ENCODE peak calls at places on chromosomes 13 and 19, in six cellular contexts. L, F, Z, V, U and H are unnamed samples.
A peak's percentile ranks its signal among the peaks of the same experiment; 100 is the strongest.

GRCh38 chr13:111204438-111205177 is 89.5 kb downstream of the ARHGEF7 start:
- DNase-seq in L (no peak), F (peak; percentile 50), Z (peak; percentile 75), V (no peak), U (no peak), H (no peak)

GRCh38 chr13:44932850-44933251 is 56.4 kb downstream of the NUFIP1 start:
- DNase-seq in L (peak; percentile 31), F (no peak), Z (no peak), V (no peak), U (no peak), H (no peak)

GRCh38 chr13:36130168-36130541 is 1.0 kb downstream of the DCLK1 start:
- DNase-seq in L (no peak), F (no peak), Z (no peak), V (no peak), U (no peak), H (no peak)

GRCh38 chr13:31073859-31074718 is 87.6 kb downstream of the HSPH1 start:
- DNase-seq in L (no peak), F (no peak), Z (no peak), V (no peak), U (no peak), H (peak; percentile 95)

GRCh38 chr13:50893211-50893852 is 16.3 kb upstream of the RNASEH2B start:
- DNase-seq in L (no peak), F (no peak), Z (no peak), V (no peak), U (peak; percentile 20), H (peak; percentile 89)

GRCh38 chr19:7358102-7358597 is 9.4 kb downstream of the ARHGEF18 start:
- DNase-seq in L (no peak), F (no peak), Z (no peak), V (no peak), U (no peak), H (no peak)

GRCh38 chr13:94933230-94933751 is 220.9 kb upstream of the SOX21 start:
- DNase-seq in L (no peak), F (no peak), Z (no peak), V (no peak), U (no peak), H (no peak)

GRCh38 chr13:69199664-69200063 is 908.0 kb upstream of the ATXN8OS start:
- DNase-seq in L (no peak), F (no peak), Z (no peak), V (no peak), U (no peak), H (no peak)

GRCh38 chr19:57803265-57803593 is 11.5 kb downstream of the ZNF552 start:
- DNase-seq in L (no peak), F (no peak), Z (no peak), V (no peak), U (no peak), H (no peak)

DNA sequence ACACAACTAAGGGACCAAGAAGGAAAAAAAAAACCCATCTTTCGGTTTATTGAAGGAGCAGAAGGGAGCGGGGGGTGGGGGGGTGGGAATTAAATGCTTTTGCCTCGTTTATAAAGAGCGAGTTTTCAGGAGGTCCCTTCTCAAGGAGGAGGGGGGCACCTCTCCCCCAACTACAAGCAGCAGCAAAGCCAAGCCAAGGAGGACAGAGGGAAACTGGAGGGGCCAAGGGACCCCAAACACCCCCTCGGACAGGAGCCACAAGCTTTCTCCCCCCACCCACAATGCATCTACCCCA is 2.4 kb downstream of the IRF2BP1 start:
- DNase-seq in L (no peak), F (no peak), Z (no peak), V (no peak), U (no peak), H (no peak)
- H3K4me3 ChIP-seq in L (no peak overlapping the region), F (no peak overlapping the region), Z (peak overlapping the region; percentile 87), V (no peak overlapping the region), U (peak overlapping the region; percentile 35), H (no peak overlapping the region)

GRCh38 chr19:980133-980998 is 3.8 kb upstream of the WDR18 start:
- DNase-seq in L (no peak), F (no peak), Z (no peak), V (peak; percentile 93), U (no peak), H (no peak)

GRCh38 chr19:982567-983170 is 1.5 kb upstream of the WDR18 start:
- DNase-seq in L (peak; percentile 54), F (peak; percentile 97), Z (peak; percentile 87), V (peak; percentile 87), U (peak; percentile 58), H (peak; percentile 81)

GRCh38 chr19:986083-986482 is 1.9 kb downstream of the WDR18 start:
- DNase-seq in L (no peak), F (peak; percentile 79), Z (no peak), V (no peak), U (no peak), H (no peak)

GRCh38 chr19:988081-988480 is 3.9 kb downstream of the WDR18 start:
- DNase-seq in L (no peak), F (no peak), Z (no peak), V (no peak), U (no peak), H (no peak)

DNA sequence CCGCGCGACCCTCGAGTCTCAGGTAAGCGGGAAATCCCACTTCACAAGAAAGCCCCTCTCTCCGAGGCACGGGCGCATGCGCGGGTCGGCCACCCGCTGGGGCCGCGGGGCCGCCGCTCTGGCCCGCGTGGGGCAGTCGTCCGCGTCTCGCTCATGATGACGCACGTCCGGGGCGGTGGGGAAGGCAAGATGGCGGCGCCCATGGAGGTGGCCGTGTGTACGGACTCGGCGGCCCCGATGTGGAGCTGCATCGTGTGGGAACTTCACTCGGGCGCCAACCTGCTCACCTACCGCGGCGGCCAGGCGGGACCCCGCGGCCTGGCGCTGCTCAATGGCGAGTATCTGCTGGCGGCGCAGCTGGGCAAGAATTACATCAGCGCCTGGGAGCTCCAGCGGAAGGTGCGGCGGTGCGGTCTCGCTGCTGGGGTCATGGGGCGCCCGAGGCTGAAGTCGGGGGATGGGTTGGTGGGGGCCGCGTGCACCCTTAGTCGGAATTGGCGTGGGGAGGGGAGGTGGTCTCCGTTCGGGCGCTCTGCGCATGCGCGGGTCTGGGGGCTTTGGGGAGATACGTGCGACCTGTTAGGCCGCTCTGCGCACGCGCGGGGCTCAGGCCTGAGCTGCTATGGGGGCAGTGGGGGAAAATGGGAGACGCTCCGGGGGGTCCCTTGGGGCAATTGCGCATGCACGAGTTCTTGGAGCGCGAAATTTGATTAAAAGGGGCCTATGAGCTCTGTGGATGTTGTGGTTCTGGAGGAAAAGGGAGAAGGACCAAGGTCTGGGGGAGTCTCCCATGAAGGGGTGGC is at the start of gene WDR18:
- DNase-seq in L (peak; percentile 94), F (peak; percentile 98), Z (peak; percentile 97), V (peak; percentile 98), U (peak; percentile 84), H (peak; percentile 94)
- TF ChIP-seq CTCF in L (peak; percentile 47), F (peak; percentile 45), Z (no peak), V (peak; percentile 13), U (no peak), H (peak; percentile 12)

DNA sequence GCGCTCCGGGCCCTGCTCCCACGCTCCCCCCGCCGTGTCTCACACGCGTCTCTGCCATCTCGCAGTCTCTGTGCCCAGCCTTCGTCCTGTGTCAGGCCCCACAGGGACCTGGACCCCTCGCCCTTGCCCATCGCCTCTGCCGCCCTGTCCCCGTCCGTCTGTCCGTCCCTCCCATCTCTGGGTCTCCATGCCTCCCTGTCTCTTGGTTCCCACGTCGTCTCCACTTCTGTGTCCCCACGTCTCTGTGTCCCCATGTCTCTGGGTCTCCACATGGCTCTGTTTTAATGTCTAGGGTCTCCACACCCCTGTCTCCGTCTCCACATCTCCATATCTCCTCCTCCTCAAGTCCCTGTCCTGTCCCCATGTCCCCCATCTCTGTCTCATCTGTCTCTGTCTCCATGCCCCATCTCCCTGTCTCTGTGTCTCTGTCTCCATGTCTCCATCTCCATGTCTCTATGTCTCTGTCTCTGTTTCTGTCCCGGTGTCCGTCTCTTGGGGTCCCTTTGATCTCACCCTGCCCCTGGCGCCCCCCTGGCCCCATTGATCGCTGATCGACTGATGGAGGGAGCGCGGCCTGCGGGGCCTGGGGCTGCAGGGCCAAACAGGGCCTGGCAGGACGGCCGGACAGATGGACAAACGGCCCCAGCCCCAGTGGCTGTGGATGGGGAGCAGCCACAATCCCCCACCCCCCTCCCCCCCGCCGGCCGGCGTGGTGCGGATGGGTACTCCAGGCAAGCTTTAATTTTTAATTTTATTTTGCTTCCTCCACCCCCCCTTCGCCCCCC is 12.8 kb downstream of the ERFL start:
- DNase-seq in L (no peak), F (peak; percentile 82), Z (no peak), V (no peak), U (no peak), H (no peak)
- H3K4me3 ChIP-seq in L (no peak overlapping the region), F (no peak overlapping the region), Z (no peak overlapping the region), V (no peak overlapping the region), U (peak overlapping the region; percentile 62), H (no peak overlapping the region)

DNA sequence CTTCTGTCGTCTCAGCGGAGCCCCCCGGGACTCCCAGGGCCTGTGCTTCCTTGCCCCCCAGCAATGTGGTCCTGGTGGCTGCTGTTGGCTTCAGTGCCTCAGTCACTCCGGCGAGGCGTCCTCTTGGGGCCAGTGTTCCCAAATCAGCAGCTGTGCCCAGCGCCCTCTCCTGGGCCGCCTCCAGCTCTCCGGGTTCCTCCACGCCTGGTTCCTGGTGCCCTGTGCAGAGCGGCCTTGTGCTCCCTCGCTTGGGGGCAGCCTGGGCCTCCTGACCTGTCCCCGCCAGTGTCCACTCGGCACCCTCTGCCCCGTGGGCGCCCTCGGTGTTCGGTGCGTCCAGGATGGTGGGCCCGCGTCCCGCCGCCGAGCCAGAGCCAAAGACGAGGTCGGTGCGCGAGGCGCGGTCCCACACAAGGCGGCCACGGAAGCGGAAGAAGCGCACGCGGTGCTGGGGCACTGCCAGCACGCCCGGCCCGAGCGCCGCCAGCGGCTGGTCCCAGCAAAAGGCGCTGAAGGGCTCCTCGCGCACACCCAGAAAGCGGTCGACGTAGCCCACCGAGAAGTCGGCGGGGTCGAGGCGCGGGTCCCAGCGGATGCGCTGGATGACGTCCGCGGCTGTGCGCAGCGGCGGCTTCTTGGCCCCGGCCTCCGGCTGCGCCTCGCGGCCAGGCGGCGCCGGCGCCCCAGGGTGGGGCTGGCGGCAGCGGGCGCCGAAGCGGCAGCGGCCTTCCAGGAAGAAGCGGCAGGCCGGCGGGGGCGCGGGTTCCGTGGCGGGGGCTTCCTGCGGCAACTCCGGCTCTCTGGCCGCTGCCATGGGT is 656 bp downstream of the LENG9 start:
- DNase-seq in L (peak; percentile 65), F (peak; percentile 96), Z (peak; percentile 82), V (peak; percentile 92), U (peak; percentile 76), H (peak; percentile 82)
- TF ChIP-seq CTCF in L (peak; percentile 35), F (peak; percentile 47), Z (no peak), V (no peak), U (no peak), H (peak; percentile 14)

GRCh38 chr19:12610540-12611360 is at the start of the genes ZNF490 and ZNF791:
- DNase-seq in L (peak; percentile 99), F (peak; percentile 92), Z (peak; percentile 99), V (peak; percentile 99), U (peak; percentile 98), H (peak; percentile 98)

GRCh38 chr19:12603714-12604113 is 6.9 kb downstream of the ZNF490 start:
- DNase-seq in L (no peak), F (no peak), Z (no peak), V (no peak), U (peak; percentile 49), H (peak; percentile 82)

GRCh38 chr19:12611361-12611699 is 610 bp downstream of the ZNF791 start:
- DNase-seq in L (peak; percentile 86), F (no peak), Z (peak; percentile 86), V (peak; percentile 88), U (no peak), H (no peak)

GRCh38 chr19:12606796-12607195 is 3.8 kb downstream of the ZNF490 start:
- DNase-seq in L (no peak), F (no peak), Z (no peak), V (no peak), U (no peak), H (no peak)
- H3K4me3 ChIP-seq in L (no peak overlapping the region), F (no peak overlapping the region), Z (no peak overlapping the region), V (no peak overlapping the region), U (no peak overlapping the region), H (no peak overlapping the region)